ENCODE peak calls at places on chromosomes 12 and 14, in four cellular contexts. E is heart right ventricle, C is mammary epithelial cell, H is tibial artery. A is an unnamed sample.
A peak's percentile ranks its signal among the peaks of the same experiment; 100 is the strongest.

GRCh38 chr12:56151672-56152131 is 685 bp upstream of the MYL6B start:
- DNase-seq in E (no peak), C (peak; percentile 46), H (no peak), A (no peak)

GRCh38 chr14:88667555-88668273 is 104.9 kb downstream of the ZC3H14 start:
- DNase-seq in E (no peak), C (peak; percentile 70), H (peak; percentile 37), A (peak; percentile 39)

GRCh38 chr14:32896979-32897723 is 41.5 kb upstream of the NPAS3 start:
- DNase-seq in E (no peak), C (peak; percentile 1), H (no peak), A (no peak)

GRCh38 chr12:45634273-45634917 is 95.1 kb upstream of the ARID2 start:
- DNase-seq in E (no peak), C (no peak), H (no peak), A (no peak)

GRCh38 chr12:65881965-65882413 is 57.7 kb downstream of the HMGA2 start:
- DNase-seq in E (peak; percentile 77), C (no peak), H (peak; percentile 91), A (no peak)

GRCh38 chr12:108854453-108855283 is 2.7 kb downstream of the SSH1 start:
- DNase-seq in E (peak; percentile 43), C (peak; percentile 99), H (peak; percentile 74), A (peak; percentile 96)

GRCh38 chr12:123431951-123432886 is 4.3 kb downstream of the RILPL2 start:
- DNase-seq in E (no peak), C (peak; percentile 69), H (no peak), A (no peak)

GRCh38 chr12:11460343-11461023 is 65.1 kb upstream of the PRB2 start:
- DNase-seq in E (no peak), C (peak; percentile 45), H (no peak), A (no peak)

GRCh38 chr12:116529048-116529447 is 30.1 kb upstream of the MAP1LC3B2 start:
- DNase-seq in E (no peak), C (no peak), H (no peak), A (no peak)

GRCh38 chr14:77593501-77593911 is 22.9 kb downstream of the SPTLC2 start:
- DNase-seq in E (no peak), C (no peak), H (no peak), A (no peak)

DNA sequence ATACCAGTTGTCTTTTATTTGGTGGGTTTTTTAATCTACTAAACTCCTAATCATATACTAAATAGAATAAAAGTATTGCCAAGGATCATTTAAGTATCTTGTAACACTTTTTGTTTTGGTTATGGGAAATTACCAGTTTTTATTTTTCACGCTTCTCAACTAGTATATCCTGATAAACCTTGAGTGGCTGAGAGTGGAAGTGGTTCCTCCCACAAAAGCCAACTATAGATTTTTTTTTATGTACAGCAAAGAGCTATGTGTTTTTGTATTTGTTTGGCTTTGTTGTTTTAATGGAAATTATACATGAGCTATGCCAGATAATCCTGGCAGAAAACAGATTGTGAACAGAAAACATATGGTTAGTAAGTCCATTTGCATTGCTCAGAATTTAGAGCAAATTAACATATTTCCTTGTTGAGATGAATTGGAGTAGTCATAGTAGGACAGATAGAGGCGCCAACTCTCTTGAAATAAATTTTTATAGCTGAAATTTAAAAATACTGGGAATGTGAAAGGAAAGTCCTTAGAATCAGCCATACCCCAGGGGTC is 60.9 kb upstream of the PSMA6 start:
- DNase-seq in E (no peak), C (no peak), H (no peak), A (no peak)
- TF ChIP-seq CTCF in E (no peak), C (no peak), H (no peak), A (no peak)

GRCh38 chr12:111467862-111468245 is 62.1 kb downstream of the SH2B3 start:
- DNase-seq in E (no peak), C (no peak), H (no peak), A (no peak)
- H3K36me3 ChIP-seq in E (peaks cover 72% of the 10 kb centered on the region), C (peaks cover 20% of the 10 kb centered on the region), H (peaks cover 3% of the 10 kb centered on the region), A (peaks cover 4% of the 10 kb centered on the region)

GRCh38 chr12:132194056-132194455 is 49.8 kb downstream of the NOC4L start:
- DNase-seq in E (no peak), C (no peak), H (no peak), A (no peak)
- H3K27me3 ChIP-seq in E (peaks cover 36% of the 10 kb centered on the region), C (no peaks in the 10 kb centered on the region), H (no peaks in the 10 kb centered on the region), A (peaks cover 32% of the 10 kb centered on the region)

GRCh38 chr14:70333703-70334102 is 25.8 kb downstream of the COX16 start:
- DNase-seq in E (no peak), C (no peak), H (no peak), A (no peak)
- TF ChIP-seq CTCF in E (no peak), C (no peak), H (no peak), A (no peak)

GRCh38 chr12:57196439-57196838 is 20.2 kb upstream of the NXPH4 start:
- DNase-seq in E (no peak), C (no peak), H (no peak), A (no peak)

GRCh38 chr12:57196956-57197355 is 19.6 kb upstream of the NXPH4 start:
- DNase-seq in E (no peak), C (no peak), H (no peak), A (no peak)

GRCh38 chr12:57195186-57195585 is 21.4 kb upstream of the NXPH4 start:
- DNase-seq in E (no peak), C (no peak), H (no peak), A (no peak)

GRCh38 chr12:57194253-57194652 is 22.3 kb upstream of the NXPH4 start:
- DNase-seq in E (peak; percentile 13), C (no peak), H (no peak), A (no peak)

DNA sequence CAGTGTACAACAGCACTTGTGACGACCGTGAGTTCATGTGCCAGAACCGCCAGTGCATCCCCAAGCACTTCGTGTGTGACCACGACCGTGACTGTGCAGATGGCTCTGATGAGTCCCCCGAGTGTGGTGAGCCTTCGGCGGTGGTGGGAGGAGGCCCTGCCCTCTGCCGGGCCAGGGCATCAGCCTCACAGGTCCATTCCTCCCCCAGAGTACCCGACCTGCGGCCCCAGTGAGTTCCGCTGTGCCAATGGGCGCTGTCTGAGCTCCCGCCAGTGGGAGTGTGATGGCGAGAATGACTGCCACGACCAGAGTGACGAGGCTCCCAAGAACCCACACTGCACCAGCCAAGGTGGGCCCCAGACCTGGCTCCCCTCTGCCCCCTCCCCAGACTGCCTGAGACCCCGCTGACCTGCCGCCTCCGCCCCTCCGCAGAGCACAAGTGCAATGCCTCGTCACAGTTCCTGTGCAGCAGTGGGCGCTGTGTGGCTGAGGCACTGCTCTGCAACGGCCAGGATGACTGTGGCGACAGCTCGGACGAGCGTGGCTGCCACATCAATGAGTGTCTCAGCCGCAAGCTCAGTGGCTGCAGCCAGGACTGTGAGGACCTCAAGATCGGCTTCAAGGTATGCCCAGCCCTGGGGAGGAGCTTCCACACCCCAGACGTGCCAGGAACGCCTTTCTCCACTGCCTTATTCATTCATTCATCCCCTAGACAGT is 20.8 kb upstream of the NXPH4 start:
- DNase-seq in E (no peak), C (no peak), H (no peak), A (no peak)
- H3K36me3 ChIP-seq in E (peaks cover 100% of the 10 kb centered on the region), C (no peaks in the 10 kb centered on the region), H (peaks cover 100% of the 10 kb centered on the region), A (no peaks in the 10 kb centered on the region)

GRCh38 chr12:118436002-118436724 is 59.8 kb downstream of the SUDS3 start:
- DNase-seq in E (no peak), C (no peak), H (no peak), A (no peak)

GRCh38 chr12:118432812-118433540 is 56.6 kb downstream of the SUDS3 start:
- DNase-seq in E (no peak), C (no peak), H (no peak), A (no peak)

GRCh38 chr12:118439068-118439467 is 62.7 kb downstream of the SUDS3 start:
- DNase-seq in E (no peak), C (no peak), H (no peak), A (no peak)

DNA sequence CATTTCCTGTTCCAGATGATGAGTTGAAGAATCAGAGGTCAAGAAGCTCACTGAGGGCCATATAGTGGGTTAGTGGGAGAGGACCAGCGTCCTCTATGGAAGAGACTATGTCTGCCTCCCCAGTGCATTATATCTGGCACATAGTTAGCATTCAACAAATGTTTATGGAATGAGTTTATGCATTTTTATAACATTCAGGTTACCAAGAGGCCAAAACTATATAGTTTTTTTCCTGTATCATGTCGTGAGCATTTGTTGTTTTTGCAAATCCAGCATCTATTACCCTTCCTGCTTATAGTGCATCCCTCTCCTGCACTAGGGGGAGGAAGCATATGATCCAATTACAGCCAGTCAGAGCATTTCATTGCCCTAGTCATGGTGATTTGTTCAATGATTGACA is 60.6 kb downstream of the SUDS3 start:
- DNase-seq in E (no peak), C (no peak), H (no peak), A (no peak)
- H3K27me3 ChIP-seq in E (peaks cover 12% of the 10 kb centered on the region), C (no peaks in the 10 kb centered on the region), H (no peaks in the 10 kb centered on the region), A (no peaks in the 10 kb centered on the region)

GRCh38 chr14:100524933-100525243 is 62.3 kb downstream of the BEGAIN start:
- DNase-seq in E (no peak), C (no peak), H (no peak), A (no peak)
- TF ChIP-seq CTCF in E (peak; percentile 43), C (no peak), H (no peak), A (peak; percentile 44)

DNA sequence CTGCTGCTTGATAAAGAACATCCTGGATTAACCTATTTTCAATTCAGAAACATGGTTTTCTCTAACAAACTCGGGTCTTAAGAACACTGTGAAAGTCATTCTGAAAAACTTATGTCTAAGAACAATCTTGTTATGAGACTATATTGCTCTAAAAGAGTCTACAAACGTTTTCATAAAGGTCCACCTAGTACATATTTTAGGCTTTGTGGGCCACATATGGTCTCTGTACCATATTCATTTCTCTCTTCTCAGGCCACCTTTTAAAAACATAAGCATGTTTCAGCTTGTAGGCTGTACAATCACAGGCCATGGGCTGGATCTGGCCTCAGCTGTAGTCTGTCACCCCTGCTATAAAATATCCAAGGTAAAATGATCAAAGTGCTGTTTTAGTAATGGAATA is 39.9 kb downstream of the PPP4R3A start:
- DNase-seq in E (no peak), C (no peak), H (no peak), A (no peak)
- H3K36me3 ChIP-seq in E (peaks cover 100% of the 10 kb centered on the region), C (peaks cover 47% of the 10 kb centered on the region), H (peaks cover 69% of the 10 kb centered on the region), A (peaks cover 1% of the 10 kb centered on the region)

DNA sequence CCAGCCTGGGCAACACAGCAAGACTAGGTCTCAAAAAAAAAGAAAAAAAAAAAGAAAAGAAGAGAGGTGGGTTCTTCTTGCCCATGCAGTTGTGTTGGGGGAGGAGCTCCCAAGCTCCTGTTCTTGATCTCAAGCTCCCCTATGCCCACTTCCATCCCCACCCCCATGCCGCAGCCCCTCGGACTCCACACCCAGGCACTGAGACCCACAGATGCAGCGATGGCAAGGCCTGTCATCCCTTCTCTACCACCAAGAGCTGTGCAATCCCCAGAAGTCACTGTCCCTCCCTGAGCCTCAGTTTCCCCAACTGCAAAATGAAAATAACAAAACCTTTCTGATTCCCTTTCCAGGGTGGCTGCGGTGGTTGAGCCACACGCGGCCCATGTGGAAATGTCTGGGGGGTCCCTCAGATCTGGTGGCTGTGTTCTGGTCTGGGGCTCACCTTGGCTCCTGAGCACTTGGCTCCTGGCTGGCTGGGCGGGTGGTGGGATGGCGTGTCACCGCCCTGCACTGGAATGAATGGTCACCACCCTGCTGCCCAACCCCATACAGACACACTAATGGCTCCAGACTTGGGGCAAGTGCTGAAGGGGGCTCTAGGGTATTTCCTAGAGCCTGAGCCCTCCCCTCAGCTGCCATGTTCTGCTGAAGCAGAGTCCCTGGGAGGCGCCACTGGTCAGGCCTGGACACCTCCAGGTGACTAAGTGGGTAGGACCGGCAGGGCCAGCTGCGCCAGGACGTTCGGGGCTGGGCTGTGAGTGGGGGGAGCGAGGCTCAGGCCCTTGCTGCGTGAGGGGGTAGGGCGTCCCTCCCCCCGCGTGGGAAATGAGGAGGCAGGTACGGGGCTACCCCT is 22.5 kb upstream of the KIF26A start:
- DNase-seq in E (no peak), C (no peak), H (no peak), A (no peak)
- H3K27me3 ChIP-seq in E (peaks cover 62% of the 10 kb centered on the region), C (peaks cover 14% of the 10 kb centered on the region), H (no peaks in the 10 kb centered on the region), A (peaks cover 45% of the 10 kb centered on the region)

A was measured in kidney epithelial cell.